ENCODE peak calls at places on chromosomes 12 and 14, in five cellular contexts. N is heart left ventricle; D is SW 1271; L is H9; Q is stimulated activated CD8-positive, alpha-beta memory T cell treated with anti-CD3 and anti-CD28 coated beads, Interleukin-2, amount 100 ng/mL, for 48 hours. F is an unnamed sample.

GRCh38 chr12:29073631-29074239 is 75.3 kb upstream of the FAR2 start:
- DNase-seq in N (no peak), D (no peak), L (no peak), Q (no peak), F (no peak)

GRCh38 chr12:20212658-20213387 is 155.5 kb upstream of the PDE3A start:
- DNase-seq in N (peak; percentile 86), D (peak; percentile 67), L (peak; percentile 93), Q (no peak), F (no peak)

GRCh38 chr12:130186101-130186465 is 23.8 kb downstream of the FZD10 start:
- DNase-seq in N (no peak), D (no peak), L (no peak), Q (no peak), F (no peak)

GRCh38 chr12:19018302-19018980 is 111.1 kb upstream of the PLEKHA5 start:
- DNase-seq in N (no peak), D (no peak), L (no peak), Q (no peak), F (no peak)

GRCh38 chr12:53207042-53207441 is at the start of gene ITGB7:
- DNase-seq in N (no peak), D (no peak), L (no peak), Q (no peak), F (peak; percentile 49)

GRCh38 chr14:22546722-22547071 is 42.3 kb downstream of the DAD1 start:
- DNase-seq in N (no peak), D (no peak), L (no peak), Q (no peak), F (no peak)

GRCh38 chr12:79527498-79527897 is 163.3 kb downstream of the PAWR start:
- DNase-seq in N (no peak), D (no peak), L (no peak), Q (no peak), F (no peak)

GRCh38 chr14:98802044-98802443 is 470.0 kb downstream of the BCL11B start:
- DNase-seq in N (no peak), D (no peak), L (no peak), Q (no peak), F (no peak)

GRCh38 chr14:37221073-37221472 is 23.3 kb downstream of the MIPOL1 start:
- DNase-seq in N (no peak), D (no peak), L (no peak), Q (no peak), F (no peak)

GRCh38 chr12:25769076-25769945 is 189.2 kb upstream of the RASSF8 start:
- DNase-seq in N (no peak), D (no peak), L (no peak), Q (no peak), F (no peak)

GRCh38 chr14:95156153-95156764 is 1.1 kb downstream of the DICER1 start:
- DNase-seq in N (no peak), D (no peak), L (no peak), Q (no peak), F (no peak)